ENCODE peak calls at places on chromosome 19, in nine cellular contexts. J is CD8-positive, alpha-beta memory T cell; K is heart right ventricle; S is psoas muscle; N is transverse colon; Z is left ventricle myocardium inferior; L is tibial artery; X is IMR-90; D is PC-9. Y is an unnamed sample.

GRCh38 chr19:49871349-49871985 is 4.1 kb upstream of the PNKP start:
- DNase-seq in S (no peak), X (no peak), Z (no peak), K (peak), N (no peak), J (no peak), D (no peak), L (no peak), Y (no peak)

GRCh38 chr19:32287811-32288227 is 57.6 kb upstream of the ZNF507 start:
- DNase-seq in X (peak), L (peak), K (peak), Z (peak), S (peak), N (peak), D (no peak), J (no peak), Y (no peak)

GRCh38 chr19:48571378-48572162 is 19.6 kb downstream of the SULT2B1 start:
- DNase-seq in Z (no peak), N (no peak), K (no peak), J (no peak), L (no peak), S (no peak), D (no peak), X (no peak), Y (no peak)

GRCh38 chr19:7909471-7910067 is 5.1 kb upstream of the TGFBR3L start:
- DNase-seq in X (no peak), J (no peak), Z (no peak), N (no peak), L (peak), S (peak), D (no peak), K (no peak), Y (no peak)

GRCh38 chr19:9075064-9075964 is 11.5 kb upstream of the OR1M1 start:
- DNase-seq in N (peak), X (peak), Z (peak), D (peak), K (peak), L (no peak), S (peak), J (no peak), Y (no peak)

GRCh38 chr19:51904331-51905165 is at the start of gene ZNF649:
- DNase-seq in S (peak), L (peak), J (peak), N (peak), X (peak), Z (peak), D (peak), K (peak), Y (peak)

GRCh38 chr19:50646074-50646807 is 3.0 kb upstream of the C19orf81 start:
- DNase-seq in D (no peak), X (peak), Z (no peak), K (no peak), L (no peak), S (no peak), N (no peak), J (no peak), Y (no peak)

GRCh38 chr19:7857727-7858701 is 16.2 kb downstream of the PRR36 start:
- DNase-seq in S (peak), J (no peak), Z (no peak), D (no peak), K (no peak), L (no peak), X (no peak), N (no peak), Y (no peak)

GRCh38 chr19:39196860-39197562 is at the start of gene NCCRP1:
- DNase-seq in J (no peak), D (peak), Z (no peak), N (no peak), S (no peak), X (no peak), K (no peak), L (no peak), Y (no peak)

GRCh38 chr19:32624410-32624809 is 43.4 kb downstream of the PDCD5 start:
- DNase-seq in J (no peak), N (no peak), Z (no peak), X (no peak), S (no peak), D (no peak), K (no peak), L (no peak), Y (no peak)

GRCh38 chr19:1027020-1027952 is 878 bp downstream of the CNN2 start:
- DNase-seq in Z (peak), L (no peak), X (no peak), N (no peak), J (no peak), K (peak), D (no peak), S (peak), Y (peak)

GRCh38 chr19:10107254-10107653 is 1.1 kb downstream of the PPAN start:
- DNase-seq in J (no peak), D (no peak), S (no peak), N (no peak), Z (no peak), X (no peak), K (no peak), L (no peak), Y (no peak)

GRCh38 chr19:52336976-52337375 is 933 bp downstream of the ZNF610 start:
- DNase-seq in N (no peak), S (no peak), L (no peak), D (no peak), J (no peak), Z (no peak), K (no peak), X (peak), Y (no peak)

GRCh38 chr19:39677931-39678889 is 22.5 kb downstream of the LGALS16 start:
- DNase-seq in X (peak), D (peak), K (no peak), S (peak), J (no peak), N (no peak), Z (no peak), L (no peak), Y (peak)

GRCh38 chr19:43572172-43572588 is 3.1 kb downstream of the XRCC1 start:
- DNase-seq in D (no peak), K (no peak), L (no peak), Z (no peak), X (no peak), S (no peak), J (no peak), N (no peak), Y (no peak)

GRCh38 chr19:5667751-5668271 is 12.5 kb downstream of the MICOS13 start:
- DNase-seq in L (no peak), J (no peak), D (no peak), S (no peak), Z (no peak), X (no peak), K (no peak), N (no peak), Y (no peak)

GRCh38 chr19:36067681-36068080 is 13.0 kb downstream of the WDR62 start:
- DNase-seq in Z (no peak), N (no peak), D (no peak), K (no peak), X (no peak), S (no peak), L (no peak), J (no peak), Y (no peak)

GRCh38 chr19:1567848-1568227 is 287 bp downstream of the MEX3D start:
- DNase-seq in X (no peak), S (no peak), L (no peak), N (no peak), D (no peak), Z (no peak), J (no peak), K (no peak), Y (no peak)

GRCh38 chr19:8251025-8251472 is 41.9 kb downstream of the CERS4 start:
- DNase-seq in N (peak), L (peak), K (peak), Z (peak), X (peak), D (no peak), S (peak), J (no peak), Y (no peak)

GRCh38 chr19:49767380-49767779 is 579 bp downstream of the AP2A1 start:
- DNase-seq in S (no peak), D (no peak), L (no peak), X (no peak), K (no peak), J (no peak), Z (no peak), N (no peak), Y (no peak)

GRCh38 chr19:1161716-1162115 is 12.4 kb downstream of the SBNO2 start:
- DNase-seq in N (peak), K (no peak), J (no peak), X (peak), D (peak), L (no peak), Z (no peak), S (peak), Y (no peak)

GRCh38 chr19:51702103-51702753 is 9.1 kb downstream of the SPACA6 start:
- DNase-seq in N (peak), Z (peak), K (peak), J (peak), S (peak), L (peak), X (peak), D (no peak), Y (peak)

GRCh38 chr19:7998081-7998480 is 7.4 kb downstream of the ELAVL1 start:
- DNase-seq in S (peak), X (peak), D (no peak), N (no peak), J (no peak), K (no peak), Z (no peak), L (no peak), Y (no peak)

GRCh38 chr19:45137179-45137761 is 23.5 kb downstream of the NKPD1 start:
- DNase-seq in K (peak), L (no peak), Z (peak), J (no peak), D (no peak), N (peak), X (no peak), S (no peak), Y (no peak)

GRCh38 chr19:49890349-49891311 is 6.1 kb downstream of the IL4I1 start:
- DNase-seq in L (no peak), N (peak), S (no peak), D (peak), Z (no peak), X (no peak), K (no peak), J (peak), Y (no peak)

GRCh38 chr19:6580313-6580712 is 10.6 kb downstream of the CD70 start:
- DNase-seq in L (no peak), J (no peak), X (peak), S (no peak), Z (no peak), N (no peak), D (peak), K (no peak), Y (no peak)

GRCh38 chr19:15456441-15456840 is 6.7 kb upstream of the WIZ start:
- DNase-seq in K (no peak), L (no peak), J (no peak), S (no peak), N (no peak), D (no peak), Z (no peak), X (no peak), Y (no peak)

GRCh38 chr19:38148337-38148736 is 75.7 kb downstream of the DPF1 start:
- DNase-seq in N (no peak), J (no peak), D (no peak), Z (peak), X (no peak), S (peak), L (no peak), K (peak), Y (no peak)

GRCh38 chr19:54154603-54155345 is 4.7 kb downstream of the LENG1 start:
- DNase-seq in L (no peak), Z (no peak), N (no peak), J (no peak), S (no peak), D (peak), K (no peak), X (no peak), Y (peak)

GRCh38 chr19:53394522-53394973 is 401 bp upstream of the ZNF765 start:
- DNase-seq in Z (peak), S (peak), X (peak), L (peak), J (no peak), K (peak), N (peak), D (peak), Y (no peak)

GRCh38 chr19:15115080-15115479 is 7.9 kb downstream of the SYDE1 start:
- DNase-seq in X (peak), Z (peak), K (peak), S (peak), D (no peak), L (peak), N (peak), J (no peak), Y (no peak)

GRCh38 chr19:40223135-40223822 is 3.2 kb downstream of the CCNP start:
- DNase-seq in N (peak), K (no peak), X (no peak), L (no peak), J (peak), Z (no peak), S (no peak), D (no peak), Y (peak)

GRCh38 chr19:39194832-39195542 is 1.8 kb upstream of the NCCRP1 start:
- DNase-seq in D (peak), L (no peak), X (no peak), Z (no peak), K (no peak), S (no peak), J (no peak), N (no peak), Y (no peak)

GRCh38 chr19:39843919-39844793 is 2.0 kb downstream of the FBL start:
- DNase-seq in X (peak), K (no peak), Z (no peak), D (no peak), J (no peak), N (no peak), S (no peak), L (no peak), Y (peak)

GRCh38 chr19:48859711-48860572 is 8.5 kb downstream of the PLEKHA4 start:
- DNase-seq in X (no peak), L (no peak), N (no peak), K (no peak), J (no peak), D (no peak), Z (peak), S (no peak), Y (no peak)

DNA sequence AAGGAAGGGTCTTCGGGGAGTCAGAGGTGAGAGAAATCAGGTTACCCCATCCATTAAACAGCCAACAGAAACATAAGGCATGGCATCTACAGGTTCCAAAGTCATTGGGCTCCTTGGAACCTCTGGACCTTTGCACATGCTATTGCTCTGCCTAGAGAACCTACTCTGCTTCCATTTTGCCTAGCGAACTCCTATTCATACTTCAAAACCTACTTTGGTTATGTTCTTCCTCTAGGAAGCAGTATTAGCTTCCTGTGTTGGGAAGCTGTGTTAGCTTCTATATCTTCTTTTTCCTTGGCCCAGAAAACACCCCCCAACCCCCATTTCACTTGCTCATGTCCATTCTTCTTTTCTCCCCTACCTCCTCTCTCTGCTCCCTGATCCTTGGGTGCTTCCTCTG is 39.6 kb downstream of the F2RL3 start:
- DNase-seq in Z (no peak), L (no peak), N (no peak), S (no peak), D (no peak), K (no peak), X (no peak), J (no peak), Y (no peak)
- H3K27ac ChIP-seq in Z (no peak), L (no peak), N (no peak), S (no peak), D (no peak), K (no peak), X (no peak), J (no peak), Y (no peak)

GRCh38 chr19:46155237-46155636 is 7.2 kb downstream of the IGFL2 start:
- DNase-seq in S (no peak), Z (no peak), J (no peak), X (no peak), K (no peak), N (no peak), L (no peak), D (no peak), Y (no peak)

GRCh38 chr19:46159893-46160775 is 12.1 kb downstream of the IGFL2 start:
- DNase-seq in Z (no peak), K (no peak), N (no peak), D (no peak), S (no peak), L (no peak), X (no peak), J (no peak), Y (no peak)

GRCh38 chr19:46162731-46163130 is 14.7 kb downstream of the IGFL2 start:
- DNase-seq in N (no peak), X (no peak), Z (no peak), J (no peak), K (no peak), D (no peak), L (no peak), S (no peak), Y (no peak)

DNA sequence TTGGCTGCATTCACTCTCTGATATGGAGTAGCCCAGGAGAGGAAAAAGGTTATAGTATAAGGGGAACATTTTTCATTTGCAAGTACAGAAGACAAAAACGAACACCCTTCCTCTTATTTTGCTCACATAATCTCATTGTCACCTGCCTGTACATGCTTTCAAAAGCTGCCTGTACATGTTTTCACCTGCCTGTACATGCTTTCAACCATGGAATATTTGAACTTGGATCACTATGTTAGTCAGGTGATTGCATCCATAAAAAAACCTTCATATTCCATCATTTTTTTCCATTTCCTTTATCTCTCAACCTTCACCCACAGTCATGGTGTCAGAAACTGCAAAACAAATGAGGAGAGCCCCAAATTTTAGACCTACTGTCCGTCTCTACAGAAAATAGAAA is 11.4 kb downstream of the IGFL2 start:
- DNase-seq in L (no peak), X (no peak), Z (no peak), N (no peak), D (no peak), K (no peak), J (no peak), S (no peak), Y (no peak)
- H3K4me3 ChIP-seq in L (no peak), X (no peak), Z (no peak), N (no peak), D (no peak), K (no peak), J (no peak), S (no peak), Y (no peak)

GRCh38 chr19:34669305-34669704 is 7.7 kb downstream of the SCGB2B2 start:
- DNase-seq in Z (no peak), L (no peak), S (no peak), N (no peak), J (no peak), D (no peak), K (no peak), X (no peak), Y (no peak)

GRCh38 chr19:34667349-34668076 is 9.4 kb downstream of the SCGB2B2 start:
- DNase-seq in S (no peak), X (peak), Z (no peak), N (no peak), D (no peak), J (no peak), K (no peak), L (no peak), Y (no peak)

GRCh38 chr19:34664870-34665269 is 12.1 kb downstream of the SCGB2B2 start:
- DNase-seq in L (no peak), X (no peak), Z (no peak), D (no peak), N (no peak), S (no peak), J (no peak), K (no peak), Y (no peak)

GRCh38 chr19:34666200-34666957 is 10.6 kb downstream of the SCGB2B2 start:
- DNase-seq in X (no peak), J (no peak), N (no peak), Z (no peak), L (no peak), S (no peak), K (no peak), D (no peak), Y (no peak)

GRCh38 chr19:34666958-34667265 is 10.0 kb downstream of the SCGB2B2 start:
- DNase-seq in S (no peak), L (no peak), D (no peak), N (no peak), K (no peak), Z (no peak), X (no peak), J (no peak), Y (no peak)
- H3K27ac ChIP-seq in S (peak), L (no peak), D (no peak), N (no peak), K (no peak), Z (peak), X (no peak), J (no peak), Y (peak)

GRCh38 chr19:42325896-42326771 is 699 bp downstream of the MEGF8 start:
- DNase-seq in L (no peak), K (no peak), S (peak), N (no peak), D (no peak), J (no peak), X (no peak), Z (peak), Y (peak)

GRCh38 chr19:42328854-42329253 is 3.4 kb downstream of the MEGF8 start:
- DNase-seq in S (no peak), Z (no peak), L (no peak), X (no peak), N (no peak), J (no peak), K (no peak), D (no peak), Y (no peak)

GRCh38 chr19:42325308-42325895 is at the start of gene MEGF8:
- DNase-seq in Z (peak), N (peak), D (peak), L (peak), X (peak), J (peak), K (peak), S (peak), Y (peak)

GRCh38 chr19:42327381-42327780 is 1.9 kb downstream of the MEGF8 start:
- DNase-seq in D (no peak), L (no peak), N (no peak), K (no peak), J (no peak), X (no peak), Z (no peak), S (no peak), Y (no peak)

DNA sequence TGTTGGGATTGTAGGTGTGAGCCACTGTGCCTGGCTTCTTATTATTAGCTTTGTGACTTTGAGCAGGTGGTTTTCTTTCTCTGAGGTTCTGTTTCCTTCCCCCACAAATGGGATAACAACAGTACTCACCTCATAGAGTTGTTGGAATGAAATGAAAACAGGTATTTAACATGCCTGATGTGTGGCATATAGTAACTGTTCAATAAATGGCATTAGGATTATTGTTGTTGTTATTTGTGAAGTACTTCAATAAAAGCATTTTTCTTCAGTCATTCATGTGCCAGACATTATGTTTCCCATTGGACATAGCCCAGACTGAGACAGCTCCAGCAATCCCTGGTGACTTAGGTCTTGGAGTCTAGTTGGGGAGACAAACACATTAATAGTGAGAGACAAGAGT is 1.5 kb downstream of the MEGF8 start:
- DNase-seq in Z (no peak), S (no peak), N (no peak), J (no peak), X (no peak), K (no peak), D (no peak), L (no peak), Y (no peak)
- H3K4me3 ChIP-seq in Z (peak), S (peak), N (no peak), J (no peak), X (no peak), K (no peak), D (peak), L (no peak), Y (peak)

DNA sequence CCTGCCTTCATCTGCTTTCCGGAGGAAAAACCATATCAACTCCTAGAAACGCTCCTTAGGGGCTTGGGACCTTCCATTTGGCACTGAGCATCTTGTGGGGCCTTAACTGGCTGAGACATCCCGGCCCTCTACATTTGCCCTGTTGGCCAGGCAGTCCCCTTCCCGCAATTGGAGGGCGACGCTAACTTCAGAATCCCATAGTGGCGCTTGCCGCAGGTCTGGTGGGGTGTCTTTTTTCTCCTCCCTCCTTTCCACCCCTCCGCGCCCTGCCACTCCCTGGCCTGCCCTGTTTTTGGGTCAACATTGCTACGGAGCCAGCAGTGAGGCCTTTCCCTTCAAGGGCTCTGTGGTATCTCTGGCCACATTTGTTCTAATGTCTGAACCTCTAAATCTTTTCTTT is 13.6 kb upstream of the CRTC1 start:
- DNase-seq in S (no peak), Z (no peak), N (no peak), D (no peak), K (no peak), L (peak), X (no peak), J (no peak), Y (no peak)
- H3K27ac ChIP-seq in S (no peak), Z (no peak), N (no peak), D (no peak), K (no peak), L (peak), X (no peak), J (no peak), Y (no peak)

Y was measured in CD4-positive, CD25-positive, alpha-beta regulatory T cell.